ENCODE peak calls at places on chromosome 13, in nine cellular contexts. One of them, this sample, is unnamed.

GRCh38 chr13:80132741-80133601 is 208.0 kb downstream of the SPRY2 start:
- DNase-seq in upper lobe of left lung: no peak
- DNase-seq in PC-3: peak
- DNase-seq in mesothelial cell of epicardium: peak
- DNase-seq in mucosa of descending colon: peak
- DNase-seq in AG10803: peak
- DNase-seq in progenitor cell of endocrine pancreas: peak
- DNase-seq in cardiac muscle cell: peak
- DNase-seq in coronary artery: peak
- DNase-seq in this sample: no peak

GRCh38 chr13:39676315-39676876 is 20.9 kb downstream of the COG6 start:
- DNase-seq in PC-3: peak
- DNase-seq in upper lobe of left lung: no peak
- DNase-seq in mucosa of descending colon: no peak
- DNase-seq in progenitor cell of endocrine pancreas: no peak
- DNase-seq in cardiac muscle cell: peak
- DNase-seq in mesothelial cell of epicardium: no peak
- DNase-seq in coronary artery: no peak
- DNase-seq in AG10803: peak
- DNase-seq in this sample: no peak

GRCh38 chr13:67343777-67344176 is 113.6 kb upstream of the PCDH9 start:
- DNase-seq in upper lobe of left lung: no peak
- DNase-seq in progenitor cell of endocrine pancreas: no peak
- DNase-seq in PC-3: peak
- DNase-seq in AG10803: no peak
- DNase-seq in cardiac muscle cell: no peak
- DNase-seq in mucosa of descending colon: no peak
- DNase-seq in mesothelial cell of epicardium: no peak
- DNase-seq in coronary artery: no peak
- DNase-seq in this sample: no peak

GRCh38 chr13:95301135-95301946 is at the start of gene ABCC4:
- DNase-seq in progenitor cell of endocrine pancreas: peak
- DNase-seq in cardiac muscle cell: peak
- DNase-seq in PC-3: peak
- DNase-seq in coronary artery: peak
- DNase-seq in AG10803: peak
- DNase-seq in mucosa of descending colon: peak
- DNase-seq in upper lobe of left lung: peak
- DNase-seq in mesothelial cell of epicardium: peak
- DNase-seq in this sample: peak

GRCh38 chr13:49938921-49939320 is 2.8 kb upstream of the SPRYD7 start:
- DNase-seq in coronary artery: no peak
- DNase-seq in mesothelial cell of epicardium: no peak
- DNase-seq in cardiac muscle cell: no peak
- DNase-seq in PC-3: no peak
- DNase-seq in mucosa of descending colon: peak
- DNase-seq in upper lobe of left lung: no peak
- DNase-seq in AG10803: no peak
- DNase-seq in progenitor cell of endocrine pancreas: no peak
- DNase-seq in this sample: no peak

GRCh38 chr13:29810898-29811297 is 39.5 kb downstream of the UBL3 start:
- DNase-seq in mesothelial cell of epicardium: no peak
- DNase-seq in PC-3: no peak
- DNase-seq in cardiac muscle cell: no peak
- DNase-seq in progenitor cell of endocrine pancreas: no peak
- DNase-seq in mucosa of descending colon: no peak
- DNase-seq in AG10803: no peak
- DNase-seq in coronary artery: no peak
- DNase-seq in upper lobe of left lung: no peak
- DNase-seq in this sample: no peak

GRCh38 chr13:71858647-71859046 is 8.4 kb downstream of the DACH1 start:
- DNase-seq in mesothelial cell of epicardium: no peak
- DNase-seq in coronary artery: no peak
- DNase-seq in mucosa of descending colon: no peak
- DNase-seq in progenitor cell of endocrine pancreas: no peak
- DNase-seq in AG10803: no peak
- DNase-seq in PC-3: no peak
- DNase-seq in upper lobe of left lung: no peak
- DNase-seq in cardiac muscle cell: no peak
- DNase-seq in this sample: no peak

GRCh38 chr13:110936519-110936918 is 21.6 kb upstream of the ANKRD10 start:
- DNase-seq in progenitor cell of endocrine pancreas: no peak
- DNase-seq in PC-3: no peak
- DNase-seq in upper lobe of left lung: peak
- DNase-seq in cardiac muscle cell: no peak
- DNase-seq in coronary artery: no peak
- DNase-seq in mesothelial cell of epicardium: no peak
- DNase-seq in mucosa of descending colon: no peak
- DNase-seq in AG10803: no peak
- DNase-seq in this sample: no peak

GRCh38 chr13:31105020-31105800 is 56.5 kb downstream of the HSPH1 start:
- DNase-seq in mesothelial cell of epicardium: no peak
- DNase-seq in progenitor cell of endocrine pancreas: no peak
- DNase-seq in mucosa of descending colon: no peak
- DNase-seq in upper lobe of left lung: no peak
- DNase-seq in cardiac muscle cell: no peak
- DNase-seq in PC-3: no peak
- DNase-seq in coronary artery: no peak
- DNase-seq in AG10803: no peak
- DNase-seq in this sample: no peak

GRCh38 chr13:23081901-23082300 is 98.9 kb upstream of the SGCG start:
- DNase-seq in PC-3: no peak
- DNase-seq in upper lobe of left lung: no peak
- DNase-seq in mesothelial cell of epicardium: no peak
- DNase-seq in AG10803: no peak
- DNase-seq in progenitor cell of endocrine pancreas: no peak
- DNase-seq in cardiac muscle cell: no peak
- DNase-seq in coronary artery: no peak
- DNase-seq in mucosa of descending colon: no peak
- DNase-seq in this sample: no peak

GRCh38 chr13:20714563-20715339 is 11.3 kb downstream of the IL17D start:
- DNase-seq in cardiac muscle cell: no peak
- DNase-seq in PC-3: no peak
- DNase-seq in coronary artery: peak
- DNase-seq in upper lobe of left lung: peak
- DNase-seq in progenitor cell of endocrine pancreas: no peak
- DNase-seq in mucosa of descending colon: no peak
- DNase-seq in AG10803: peak
- DNase-seq in mesothelial cell of epicardium: no peak
- DNase-seq in this sample: no peak

GRCh38 chr13:113448885-113449692 is 4.2 kb downstream of the ADPRHL1 start:
- DNase-seq in mesothelial cell of epicardium: no peak
- DNase-seq in PC-3: peak
- DNase-seq in cardiac muscle cell: no peak
- DNase-seq in mucosa of descending colon: peak
- DNase-seq in AG10803: peak
- DNase-seq in progenitor cell of endocrine pancreas: no peak
- DNase-seq in coronary artery: no peak
- DNase-seq in upper lobe of left lung: peak
- DNase-seq in this sample: peak

GRCh38 chr13:87820221-87820620 is 149.1 kb downstream of the SLITRK5 start:
- DNase-seq in AG10803: peak
- DNase-seq in mesothelial cell of epicardium: no peak
- DNase-seq in cardiac muscle cell: no peak
- DNase-seq in mucosa of descending colon: no peak
- DNase-seq in progenitor cell of endocrine pancreas: no peak
- DNase-seq in PC-3: no peak
- DNase-seq in coronary artery: no peak
- DNase-seq in upper lobe of left lung: no peak
- DNase-seq in this sample: no peak

GRCh38 chr13:94914829-94915228 is 202.5 kb upstream of the SOX21 start:
- DNase-seq in PC-3: no peak
- DNase-seq in upper lobe of left lung: no peak
- DNase-seq in cardiac muscle cell: no peak
- DNase-seq in mucosa of descending colon: no peak
- DNase-seq in AG10803: no peak
- DNase-seq in mesothelial cell of epicardium: no peak
- DNase-seq in coronary artery: no peak
- DNase-seq in progenitor cell of endocrine pancreas: no peak
- DNase-seq in this sample: no peak

GRCh38 chr13:52428295-52428694 is 22.1 kb downstream of the VPS36 start:
- DNase-seq in progenitor cell of endocrine pancreas: no peak
- DNase-seq in coronary artery: no peak
- DNase-seq in mesothelial cell of epicardium: no peak
- DNase-seq in mucosa of descending colon: no peak
- DNase-seq in AG10803: no peak
- DNase-seq in PC-3: peak
- DNase-seq in upper lobe of left lung: no peak
- DNase-seq in cardiac muscle cell: no peak
- DNase-seq in this sample: no peak

GRCh38 chr13:98853791-98854191 is 101.3 kb upstream of the SLC15A1 start:
- DNase-seq in PC-3: no peak
- DNase-seq in cardiac muscle cell: no peak
- DNase-seq in mucosa of descending colon: no peak
- DNase-seq in coronary artery: no peak
- DNase-seq in progenitor cell of endocrine pancreas: no peak
- DNase-seq in mesothelial cell of epicardium: no peak
- DNase-seq in AG10803: peak
- DNase-seq in upper lobe of left lung: peak
- DNase-seq in this sample: no peak

DNA sequence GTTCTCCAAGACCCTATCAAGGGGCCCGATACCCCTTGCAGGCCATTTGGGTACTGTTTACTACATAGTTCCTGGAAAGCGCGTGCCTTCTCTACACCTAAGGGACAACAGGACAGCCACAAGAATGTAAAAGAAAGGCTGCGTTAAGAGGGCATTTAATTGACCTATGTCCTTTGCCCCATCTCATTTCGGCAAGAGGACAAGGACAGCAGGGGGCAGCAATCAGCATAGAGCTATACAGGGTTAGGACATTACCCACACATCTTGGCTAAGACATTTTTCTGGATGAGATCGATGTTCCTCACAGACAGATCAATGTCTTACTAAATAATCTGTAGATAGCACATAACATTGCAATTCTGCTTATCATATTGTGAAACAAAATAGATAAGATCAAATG is 41.2 kb downstream of the FLT3 start:
- DNase-seq in AG10803: peak
- DNase-seq in mucosa of descending colon: peak
- DNase-seq in coronary artery: no peak
- DNase-seq in cardiac muscle cell: peak
- DNase-seq in progenitor cell of endocrine pancreas: no peak
- DNase-seq in mesothelial cell of epicardium: no peak
- DNase-seq in upper lobe of left lung: no peak
- DNase-seq in PC-3: peak
- DNase-seq in this sample: no peak
- TF ChIP-seq CTCF in AG10803: peak
- TF ChIP-seq CTCF in mucosa of descending colon: no peak
- TF ChIP-seq CTCF in coronary artery: no peak
- TF ChIP-seq CTCF in cardiac muscle cell: peak
- TF ChIP-seq CTCF in progenitor cell of endocrine pancreas: peak
- TF ChIP-seq CTCF in mesothelial cell of epicardium: no peak
- TF ChIP-seq CTCF in upper lobe of left lung: no peak
- TF ChIP-seq CTCF in PC-3: peak
- TF ChIP-seq CTCF in this sample: peak

DNA sequence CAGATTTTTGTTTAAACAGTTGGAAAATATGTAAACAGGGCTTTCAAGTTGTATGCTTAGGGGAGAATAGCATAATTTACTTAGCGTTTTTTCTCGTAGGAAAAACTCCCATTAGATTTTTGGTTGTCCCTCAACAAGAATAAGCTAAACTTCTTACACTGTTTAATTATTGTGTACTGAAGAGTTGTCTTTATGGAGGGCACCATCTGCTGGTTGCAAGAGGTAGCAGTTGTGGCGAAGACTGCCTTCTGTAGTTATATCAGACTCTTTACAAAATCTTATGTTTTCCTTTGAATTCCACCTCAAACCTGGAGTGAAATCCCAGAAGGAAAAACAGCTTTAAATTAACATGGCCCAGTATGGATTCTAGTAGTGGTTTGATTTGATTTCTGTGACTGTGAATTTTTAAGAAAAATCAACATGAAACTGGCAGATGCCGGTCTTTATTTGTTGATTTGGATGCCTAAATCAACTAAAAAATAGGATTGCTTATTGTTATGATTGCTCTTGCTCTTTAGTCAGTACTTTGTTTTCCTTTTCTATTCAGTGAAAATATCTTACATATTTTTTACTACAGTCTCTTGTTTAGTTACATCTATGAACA is 53.4 kb downstream of the PDS5B start:
- DNase-seq in AG10803: peak
- DNase-seq in cardiac muscle cell: peak
- DNase-seq in coronary artery: no peak
- DNase-seq in upper lobe of left lung: no peak
- DNase-seq in mesothelial cell of epicardium: no peak
- DNase-seq in PC-3: peak
- DNase-seq in mucosa of descending colon: peak
- DNase-seq in progenitor cell of endocrine pancreas: no peak
- DNase-seq in this sample: peak
- TF ChIP-seq CTCF in AG10803: peak
- TF ChIP-seq CTCF in cardiac muscle cell: peak
- TF ChIP-seq CTCF in coronary artery: peak
- TF ChIP-seq CTCF in upper lobe of left lung: peak
- TF ChIP-seq CTCF in mesothelial cell of epicardium: peak
- TF ChIP-seq CTCF in PC-3: peak
- TF ChIP-seq CTCF in mucosa of descending colon: peak
- TF ChIP-seq CTCF in progenitor cell of endocrine pancreas: peak
- TF ChIP-seq CTCF in this sample: peak

GRCh38 chr13:102825921-102826706 is 19.7 kb upstream of the ERCC5 start:
- DNase-seq in AG10803: peak
- DNase-seq in progenitor cell of endocrine pancreas: no peak
- DNase-seq in cardiac muscle cell: no peak
- DNase-seq in coronary artery: no peak
- DNase-seq in mucosa of descending colon: no peak
- DNase-seq in PC-3: peak
- DNase-seq in mesothelial cell of epicardium: no peak
- DNase-seq in upper lobe of left lung: no peak
- DNase-seq in this sample: no peak
- TF ChIP-seq CTCF in AG10803: peak
- TF ChIP-seq CTCF in progenitor cell of endocrine pancreas: no peak
- TF ChIP-seq CTCF in cardiac muscle cell: peak
- TF ChIP-seq CTCF in coronary artery: no peak
- TF ChIP-seq CTCF in mucosa of descending colon: no peak
- TF ChIP-seq CTCF in PC-3: no peak
- TF ChIP-seq CTCF in mesothelial cell of epicardium: no peak
- TF ChIP-seq CTCF in upper lobe of left lung: no peak
- TF ChIP-seq CTCF in this sample: no peak

DNA sequence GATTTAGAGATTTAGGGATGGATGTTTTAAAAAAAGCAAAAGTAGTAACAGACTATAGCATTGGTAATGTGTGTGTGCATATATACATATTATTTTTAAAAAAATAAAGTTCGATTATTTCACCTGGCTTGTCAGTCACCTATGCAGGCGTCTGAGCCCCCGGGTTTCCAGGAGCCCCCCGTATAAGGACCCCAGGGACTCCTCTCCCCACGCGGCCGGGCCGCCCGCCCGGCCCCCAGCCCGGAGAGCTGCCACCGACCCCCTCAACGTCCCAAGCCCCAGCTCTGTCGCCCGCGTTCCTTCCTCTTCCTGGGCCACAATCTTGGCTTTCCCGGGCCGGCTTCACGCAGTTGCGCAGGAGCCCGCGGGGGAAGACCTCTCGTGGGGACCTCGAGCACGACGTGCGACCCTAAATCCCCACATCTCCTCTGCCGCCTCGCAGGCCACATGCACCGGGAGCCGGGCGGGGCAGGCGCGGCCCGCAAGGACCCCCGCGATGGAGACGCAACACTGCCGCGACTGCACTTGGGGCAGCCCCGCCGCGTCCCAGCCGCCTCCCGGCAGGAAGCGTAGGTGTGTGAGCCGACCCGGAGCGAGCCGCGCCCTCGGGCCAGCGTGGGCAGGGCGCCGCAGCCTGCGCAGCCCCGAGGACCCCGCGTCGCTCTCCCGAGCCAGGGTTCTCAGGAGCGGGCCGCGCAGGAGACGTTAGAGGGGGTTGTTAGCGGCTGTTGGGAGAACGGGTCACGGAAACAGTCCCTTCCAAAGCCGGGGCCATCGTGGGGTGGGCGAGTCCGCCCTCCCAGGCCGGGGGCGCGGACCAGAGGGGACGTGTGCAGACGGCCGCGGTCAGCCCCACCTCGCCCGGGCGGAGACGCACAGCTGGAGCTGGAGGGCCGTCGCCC is 840 bp upstream of the CCNA1 start:
- DNase-seq in mesothelial cell of epicardium: peak
- DNase-seq in mucosa of descending colon: no peak
- DNase-seq in AG10803: no peak
- DNase-seq in cardiac muscle cell: peak
- DNase-seq in coronary artery: no peak
- DNase-seq in upper lobe of left lung: peak
- DNase-seq in progenitor cell of endocrine pancreas: peak
- DNase-seq in PC-3: no peak
- DNase-seq in this sample: no peak
- TF ChIP-seq CTCF in mesothelial cell of epicardium: no peak
- TF ChIP-seq CTCF in mucosa of descending colon: no peak
- TF ChIP-seq CTCF in AG10803: no peak
- TF ChIP-seq CTCF in cardiac muscle cell: no peak
- TF ChIP-seq CTCF in coronary artery: no peak
- TF ChIP-seq CTCF in upper lobe of left lung: no peak
- TF ChIP-seq CTCF in progenitor cell of endocrine pancreas: no peak
- TF ChIP-seq CTCF in PC-3: no peak
- TF ChIP-seq CTCF in this sample: no peak

This sample was measured in Panc1.